ENCODE peak calls at places on chromosomes 13 and 19, in ten cellular contexts. F is IMR-90; R is heart right ventricle; H is adrenal gland; Q is heart left ventricle; E is stomach; T is left ventricle myocardium inferior; N is colonic mucosa; D is CD4-positive, CD25-positive, alpha-beta regulatory T cell; O is Panc1. Z is an unnamed sample.

GRCh38 chr13:66313408-66313807 is 916.7 kb downstream of the PCDH9 start:
- DNase-seq in Q (no peak), O (no peak), H (no peak), R (no peak), F (no peak), N (no peak), T (no peak), E (no peak), D (no peak), Z (no peak)

GRCh38 chr13:30376426-30377311 is 45.6 kb upstream of the UBE2L5 start:
- DNase-seq in D (peak; percentile 57), E (peak; percentile 45), N (peak; percentile 69), H (no peak), Q (no peak), F (no peak), R (no peak), O (no peak), T (no peak), Z (no peak)

GRCh38 chr13:43129511-43130130 is 106.2 kb downstream of the DNAJC15 start:
- DNase-seq in Q (no peak), F (no peak), N (no peak), D (no peak), O (no peak), H (no peak), T (no peak), E (no peak), R (no peak), Z (no peak)

GRCh38 chr19:13865243-13865577 is 11.7 kb upstream of the NANOS3 start:
- DNase-seq in N (no peak), H (no peak), F (no peak), O (no peak), E (no peak), R (no peak), T (no peak), Q (no peak), D (no peak), Z (no peak)

GRCh38 chr19:58181902-58182576 is 822 bp upstream of the ZNF274 start:
- DNase-seq in N (peak; percentile 43), O (no peak), F (no peak), R (peak; percentile 56), Q (peak; percentile 34), T (peak; percentile 29), E (peak; percentile 27), H (peak; percentile 65), D (peak; percentile 25), Z (no peak)

GRCh38 chr19:14070268-14071050 is 2.1 kb upstream of the MISP3 start:
- DNase-seq in Q (peak; percentile 60), H (no peak), F (no peak), O (no peak), E (no peak), N (no peak), T (peak; percentile 36), R (no peak), D (no peak), Z (peak; percentile 61)

GRCh38 chr19:11089254-11090013 is at the start of gene LDLR:
- DNase-seq in N (peak; percentile 94), E (peak; percentile 85), D (peak; percentile 70), R (peak; percentile 89), T (peak; percentile 76), Q (peak; percentile 80), F (peak; percentile 90), H (peak; percentile 97), O (peak; percentile 84), Z (peak; percentile 94)

GRCh38 chr13:20064128-20064527 is 96.7 kb downstream of the GJA3 start:
- DNase-seq in H (no peak), O (no peak), R (no peak), N (no peak), T (no peak), E (no peak), Q (no peak), D (no peak), F (peak; percentile 77), Z (no peak)

GRCh38 chr13:41059896-41060722 is 1.2 kb upstream of the WBP4 start:
- DNase-seq in R (peak; percentile 90), E (peak; percentile 87), T (peak; percentile 91), O (no peak), N (peak; percentile 93), H (peak; percentile 95), Q (peak; percentile 94), F (peak; percentile 87), D (peak; percentile 59), Z (peak; percentile 92)

GRCh38 chr13:28574617-28575142 is 79.8 kb upstream of the FLT1 start:
- DNase-seq in T (no peak), O (no peak), D (no peak), N (peak; percentile 65), F (peak; percentile 100), E (no peak), H (peak; percentile 63), R (peak; percentile 7), Q (no peak), Z (peak; percentile 70)

DNA sequence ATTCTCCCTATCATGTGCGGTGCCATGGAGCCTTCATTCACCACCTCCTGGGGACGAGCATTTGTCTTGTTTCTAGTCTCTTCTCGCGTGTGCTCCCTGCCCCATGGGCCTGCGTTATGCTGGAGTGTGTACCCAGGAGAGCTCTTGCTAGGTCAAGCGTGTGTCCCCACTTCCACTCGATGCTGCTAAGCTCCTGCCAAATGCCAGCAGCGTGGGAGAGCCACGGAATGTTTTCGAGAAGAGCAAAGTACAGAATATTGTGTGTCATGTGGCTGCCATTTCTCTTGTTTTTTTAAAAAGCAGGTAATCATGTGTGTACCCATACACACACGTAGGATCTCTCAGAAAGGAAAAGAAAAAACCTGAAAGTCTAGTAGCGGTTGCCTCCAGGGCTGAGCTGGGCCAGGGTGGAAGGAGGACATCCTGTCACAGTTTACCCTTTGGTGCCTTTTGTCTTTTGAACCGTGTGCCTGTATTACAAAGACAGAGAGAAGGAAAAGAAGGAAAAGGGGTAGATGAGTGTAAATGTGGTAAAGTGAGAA is 28.6 kb downstream of the PAK4 start:
- DNase-seq in N (no peak), T (no peak), R (no peak), H (no peak), Q (no peak), E (no peak), O (no peak), D (no peak), F (no peak), Z (no peak)
- H3K4me1 ChIP-seq in N (peaks cover 27% of the 10 kb centered on the region), T (peaks cover 44% of the 10 kb centered on the region), R (peaks cover 19% of the 10 kb centered on the region), H (peaks cover 45% of the 10 kb centered on the region), Q (peaks cover 13% of the 10 kb centered on the region), E (peaks cover 74% of the 10 kb centered on the region), O (peaks cover 51% of the 10 kb centered on the region), D (no peaks in the 10 kb centered on the region), F (peaks cover 22% of the 10 kb centered on the region), Z (no peaks in the 10 kb centered on the region)

GRCh38 chr13:112895521-112896465 is 73.2 kb upstream of the MCF2L start:
- DNase-seq in T (peak; percentile 9), R (no peak), O (no peak), H (no peak), D (no peak), E (no peak), Q (no peak), F (no peak), N (no peak), Z (no peak)

GRCh38 chr13:112894673-112895481 is 74.1 kb upstream of the MCF2L start:
- DNase-seq in D (no peak), Q (no peak), F (no peak), R (no peak), N (no peak), H (no peak), T (peak; percentile 17), O (no peak), E (no peak), Z (no peak)

GRCh38 chr13:112894423-112894672 is 74.7 kb upstream of the MCF2L start:
- DNase-seq in D (no peak), R (no peak), O (no peak), T (no peak), F (no peak), E (no peak), Q (no peak), N (no peak), H (no peak), Z (no peak)

GRCh38 chr13:112892759-112893569 is 76.0 kb upstream of the MCF2L start:
- DNase-seq in O (no peak), D (no peak), T (no peak), E (peak; percentile 61), H (no peak), N (peak; percentile 62), R (no peak), Q (no peak), F (no peak), Z (no peak)

GRCh38 chr13:112893570-112894422 is 75.2 kb upstream of the MCF2L start:
- DNase-seq in H (no peak), R (no peak), D (no peak), E (peak; percentile 69), T (no peak), N (peak; percentile 61), Q (peak; percentile 53), F (peak; percentile 21), O (no peak), Z (no peak)
- H3K4me1 ChIP-seq in H (peaks cover 15% of the 10 kb centered on the region), R (peaks cover 25% of the 10 kb centered on the region), D (peaks cover 9% of the 10 kb centered on the region), E (peaks cover 32% of the 10 kb centered on the region), T (peaks cover 33% of the 10 kb centered on the region), N (peaks cover 17% of the 10 kb centered on the region), Q (peaks cover 26% of the 10 kb centered on the region), F (peaks cover 2% of the 10 kb centered on the region), O (no peaks in the 10 kb centered on the region), Z (peaks cover 31% of the 10 kb centered on the region)

DNA sequence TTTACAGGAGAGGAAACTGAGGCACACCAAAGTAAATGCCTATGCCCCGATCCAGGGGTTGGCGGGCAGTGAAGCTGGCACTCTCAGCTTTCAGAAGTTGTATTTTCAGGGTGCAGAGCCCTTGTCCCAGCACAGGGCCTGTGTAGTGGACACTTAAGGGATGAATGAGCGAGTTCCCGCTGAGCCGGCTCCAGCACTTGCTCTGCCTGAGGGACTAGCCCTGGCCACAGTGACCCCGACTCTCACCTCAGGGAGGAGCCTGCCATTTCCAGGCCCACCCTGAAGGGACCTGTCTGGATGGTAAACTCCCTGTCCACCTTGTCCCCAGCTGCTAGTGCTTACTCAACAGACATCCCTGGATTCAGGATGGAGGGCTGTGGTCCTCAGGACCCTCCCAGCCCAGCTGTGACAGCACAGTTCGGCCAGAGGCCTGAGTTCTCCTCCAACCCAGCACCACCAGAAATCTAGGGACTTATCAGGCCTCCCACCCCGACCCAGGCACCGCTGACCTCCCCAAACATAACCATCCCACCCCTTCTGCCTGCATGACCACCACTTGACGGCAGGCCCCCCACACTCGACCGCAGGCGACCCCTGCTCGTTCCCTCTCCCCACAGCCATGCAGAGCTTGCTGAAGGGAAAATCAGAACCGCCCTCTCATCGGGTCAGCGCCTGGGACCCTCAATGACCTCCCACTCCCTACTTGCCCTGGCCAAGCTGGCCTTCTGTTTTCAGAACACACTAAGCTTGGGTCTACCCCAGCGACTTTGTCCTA is 8.4 kb downstream of the PPP6R1 start:
- DNase-seq in F (no peak), D (no peak), R (no peak), H (no peak), N (no peak), E (no peak), O (no peak), T (no peak), Q (no peak), Z (no peak)
- H3K4me1 ChIP-seq in F (peaks cover 1% of the 10 kb centered on the region), D (peaks cover 69% of the 10 kb centered on the region), R (peaks cover 60% of the 10 kb centered on the region), H (peaks cover 70% of the 10 kb centered on the region), N (peaks cover 15% of the 10 kb centered on the region), E (peaks cover 85% of the 10 kb centered on the region), O (peaks cover 35% of the 10 kb centered on the region), T (peaks cover 85% of the 10 kb centered on the region), Q (peaks cover 83% of the 10 kb centered on the region), Z (peaks cover 70% of the 10 kb centered on the region)

GRCh38 chr13:98519976-98520375 is 56.9 kb downstream of the STK24 start:
- DNase-seq in O (no peak), T (no peak), H (no peak), Q (no peak), D (no peak), N (no peak), F (no peak), E (no peak), R (no peak), Z (no peak)
- H3K4me1 ChIP-seq in O (no peaks in the 10 kb centered on the region), T (peaks cover 80% of the 10 kb centered on the region), H (peaks cover 32% of the 10 kb centered on the region), Q (peaks cover 89% of the 10 kb centered on the region), D (peaks cover 91% of the 10 kb centered on the region), N (no peaks in the 10 kb centered on the region), F (peaks cover 18% of the 10 kb centered on the region), E (peaks cover 79% of the 10 kb centered on the region), R (peaks cover 69% of the 10 kb centered on the region), Z (no peaks in the 10 kb centered on the region)

Z was measured in right atrium auricular region.